ENCODE peak calls at places on chromosomes 11 and 22, in five cellular contexts. K, M, X, U and Y are unnamed samples.

GRCh38 chr22:28103596-28103995 is 184.5 kb upstream of the PITPNB start:
- DNase-seq in U (no peak), X (peak; percentile 24), K (no peak), M (no peak), Y (no peak)

GRCh38 chr11:69180726-69181125 is 25.0 kb downstream of the SMIM38 start:
- DNase-seq in X (no peak), M (no peak), U (no peak), K (no peak), Y (no peak)

GRCh38 chr11:17634776-17635550 is 84.4 kb upstream of the MYOD1 start:
- DNase-seq in U (no peak), X (no peak), K (no peak), M (no peak), Y (no peak)

GRCh38 chr11:122157540-122158173 is 41.6 kb upstream of the BLID start:
- DNase-seq in X (no peak), U (no peak), M (no peak), K (no peak), Y (no peak)

GRCh38 chr11:65478411-65479183 is 20.2 kb upstream of the MALAT1 start:
- DNase-seq in U (peak; percentile 73), M (no peak), K (no peak), X (peak; percentile 70), Y (peak; percentile 61)

GRCh38 chr22:37312549-37313183 is 30.4 kb downstream of the CYTH4 start:
- DNase-seq in K (no peak), U (no peak), M (no peak), X (no peak), Y (no peak)

GRCh38 chr11:95912902-95913560 is 10.9 kb downstream of the MTMR2 start:
- DNase-seq in X (peak; percentile 79), U (no peak), M (no peak), K (no peak), Y (peak; percentile 61)

GRCh38 chr11:82903843-82904586 is 2.5 kb downstream of the DDIAS start:
- DNase-seq in X (no peak), M (no peak), K (peak; percentile 18), U (no peak), Y (no peak)

GRCh38 chr22:32574397-32574796 is 99.8 kb downstream of the FBXO7 start:
- DNase-seq in X (no peak), U (no peak), K (no peak), M (no peak), Y (no peak)

GRCh38 chr11:84819128-84819527 is 808.0 kb downstream of the DLG2 start:
- DNase-seq in K (no peak), U (no peak), X (peak; percentile 12), M (no peak), Y (peak; percentile 7)

GRCh38 chr11:573146-573759 is 3.0 kb upstream of the PHRF1 start:
- DNase-seq in U (no peak), X (no peak), K (no peak), M (no peak), Y (no peak)

GRCh38 chr11:47667135-47667534 is 24.8 kb upstream of the MTCH2 start:
- DNase-seq in M (no peak), U (no peak), X (no peak), K (no peak), Y (no peak)

GRCh38 chr11:128476729-128477128 is 110.6 kb downstream of the ETS1 start:
- DNase-seq in U (no peak), K (no peak), X (peak; percentile 56), M (peak; percentile 70), Y (no peak)

GRCh38 chr11:57546869-57547518 is 9.6 kb downstream of the SMTNL1 start:
- DNase-seq in U (no peak), X (no peak), M (no peak), K (no peak), Y (peak; percentile 20)

GRCh38 chr11:24661313-24661712 is 164.5 kb downstream of the LUZP2 start:
- DNase-seq in K (no peak), X (no peak), U (no peak), M (no peak), Y (no peak)

GRCh38 chr11:77073328-77074001 is 6.7 kb downstream of the CAPN5 start:
- DNase-seq in K (no peak), U (peak; percentile 80), M (no peak), X (peak; percentile 94), Y (peak; percentile 90)

GRCh38 chr11:116986521-116987105 is 111.6 kb downstream of the SIK3 start:
- DNase-seq in M (no peak), X (peak; percentile 85), U (no peak), K (peak; percentile 30), Y (peak; percentile 78)

GRCh38 chr11:86386791-86387190 is 12.1 kb downstream of the CCDC81 start:
- DNase-seq in M (no peak), X (peak; percentile 47), K (no peak), U (no peak), Y (no peak)

GRCh38 chr11:57399221-57399620 is 8.8 kb upstream of the PRG2 start:
- DNase-seq in U (no peak), M (no peak), X (no peak), K (no peak), Y (peak; percentile 52)

GRCh38 chr11:61607426-61607825 is 26.6 kb upstream of the SYT7 start:
- DNase-seq in M (no peak), K (no peak), X (peak; percentile 50), U (no peak), Y (no peak)

GRCh38 chr22:48711669-48712068 is 1116.0 kb downstream of the BRD1 start:
- DNase-seq in U (no peak), X (no peak), M (no peak), K (no peak), Y (no peak)

GRCh38 chr11:74169736-74170458 is 905 bp downstream of the C2CD3 start:
- DNase-seq in U (no peak), M (no peak), K (peak; percentile 30), X (no peak), Y (peak; percentile 3)

GRCh38 chr11:74175923-74176322 is 4.8 kb downstream of the PPME1 start:
- DNase-seq in X (no peak), U (no peak), K (no peak), M (no peak), Y (no peak)

GRCh38 chr11:74168838-74169237 is 2.0 kb downstream of the C2CD3 start:
- DNase-seq in U (no peak), M (no peak), K (no peak), X (no peak), Y (no peak)

GRCh38 chr11:74171630-74172465 is 759 bp downstream of the PPME1 start:
- DNase-seq in M (no peak), U (no peak), X (peak; percentile 11), K (no peak), Y (peak; percentile 5)

GRCh38 chr11:74170694-74171629 is at the start of the genes C2CD3 and PPME1:
- DNase-seq in K (peak; percentile 100), X (peak; percentile 99), M (peak; percentile 95), U (peak; percentile 96), Y (peak; percentile 100)
- TF ChIP-seq CTCF in K (peak; percentile 33), X (peak; percentile 44), M (no peak), U (no peak), Y (peak; percentile 44)

DNA sequence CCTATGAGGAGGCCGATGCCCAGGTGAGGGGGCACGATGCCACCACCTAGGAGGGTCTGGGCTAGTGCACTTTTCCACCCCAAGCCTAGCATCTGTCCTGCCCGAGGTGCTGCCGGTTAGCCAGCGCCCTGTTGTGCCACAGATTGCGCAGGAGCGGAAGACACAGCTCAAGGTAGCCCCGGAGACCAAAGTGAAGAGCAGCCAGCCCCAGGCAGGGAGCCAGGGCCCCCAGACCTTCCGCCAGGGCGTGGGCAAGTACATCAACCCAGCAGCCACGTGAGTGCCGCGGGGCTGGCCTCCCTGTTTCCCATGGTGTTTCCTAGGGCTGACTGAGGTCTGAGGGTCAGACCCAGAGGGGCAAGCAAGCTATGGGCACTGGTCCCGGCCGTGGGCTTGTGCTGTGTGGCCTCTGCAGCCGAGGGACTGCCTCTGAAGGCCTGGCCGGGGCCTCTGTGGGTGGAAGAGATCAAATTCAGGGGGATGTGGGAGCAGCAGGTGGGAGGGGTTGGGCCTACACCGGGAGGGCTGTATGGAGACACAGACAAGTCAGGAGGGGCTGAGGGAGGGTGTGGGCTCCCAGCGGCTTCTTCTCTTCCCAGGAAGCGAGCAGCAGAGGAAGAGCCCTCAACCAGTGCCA is 29.1 kb downstream of the PPIL2 start:
- DNase-seq in X (no peak), M (no peak), U (no peak), K (no peak), Y (no peak)
- H3K4me3 ChIP-seq in X (no peak overlapping the region), M (no peak overlapping the region), U (no peak overlapping the region), K (no peak overlapping the region), Y (no peak overlapping the region)

GRCh38 chr11:108669261-108669660 is 4.4 kb downstream of the DDX10 start:
- DNase-seq in M (no peak), X (no peak), U (no peak), K (no peak), Y (no peak)

GRCh38 chr11:108664730-108665525 is at the start of gene DDX10:
- DNase-seq in X (peak; percentile 99), M (peak; percentile 99), K (peak; percentile 98), U (peak; percentile 98), Y (peak; percentile 99)

GRCh38 chr11:108664241-108664640 is 628 bp upstream of the DDX10 start:
- DNase-seq in X (no peak), U (no peak), M (no peak), K (no peak), Y (no peak)

GRCh38 chr11:108663154-108663877 is 1.6 kb upstream of the DDX10 start:
- DNase-seq in M (no peak), X (no peak), K (peak; percentile 66), U (no peak), Y (no peak)

DNA sequence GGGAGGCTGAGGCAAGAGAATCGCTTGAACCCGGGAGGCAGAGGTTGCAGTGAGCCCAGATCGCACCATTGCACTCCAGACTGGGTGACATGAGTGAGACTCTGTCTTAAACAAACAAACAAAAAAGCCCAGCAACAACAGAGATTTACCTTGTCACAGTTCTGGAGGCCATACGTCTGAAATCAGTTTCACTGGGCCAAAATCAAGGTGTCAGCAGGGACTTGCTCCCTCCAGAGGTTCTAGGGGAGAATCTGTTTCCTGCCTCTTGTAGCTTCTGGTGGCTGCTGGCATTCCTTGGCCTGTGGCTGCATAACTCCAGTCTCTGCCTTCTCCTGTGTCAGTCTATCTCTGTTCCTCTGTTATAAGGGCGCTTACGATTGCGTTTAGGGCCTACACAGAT is 1.5 kb downstream of the DDX10 start:
- DNase-seq in X (no peak), M (no peak), U (no peak), K (no peak), Y (no peak)
- TF ChIP-seq CTCF in X (peak; percentile 1), M (no peak), U (no peak), K (peak; percentile 37), Y (no peak)

GRCh38 chr11:12694182-12694531 is 19.9 kb downstream of the TEAD1 start:
- DNase-seq in K (peak; percentile 16), U (no peak), M (no peak), X (peak; percentile 65), Y (no peak)
- H3K4me3 ChIP-seq in K (peak overlapping the region; percentile 45), U (peak overlapping the region; percentile 15), M (no peak overlapping the region), X (peak overlapping the region; percentile 45), Y (peak overlapping the region; percentile 14)